ENCODE peak calls at places on chromosomes 6 and 20, in seven cellular contexts. D is uterus, Q is HCT116, B is heart right ventricle, G is nephron progenitor cell, Z is prostate gland, T is astrocyte. J is an unnamed sample.

GRCh38 chr20:63456429-63457284 is 15.8 kb downstream of the KCNQ2 start:
- DNase-seq in D (no peak), Q (no peak), B (peak; percentile 72), G (no peak), Z (no peak), T (no peak), J (no peak)

GRCh38 chr6:20534906-20535305 is 649 bp downstream of the CDKAL1 start:
- DNase-seq in D (no peak), Q (no peak), B (no peak), G (no peak), Z (no peak), T (no peak), J (no peak)

GRCh38 chr6:44010411-44011349 is 116.6 kb downstream of the MRPL14 start:
- DNase-seq in D (peak; percentile 19), Q (peak; percentile 74), B (peak; percentile 58), G (no peak), Z (no peak), T (peak; percentile 98), J (peak; percentile 56)

GRCh38 chr20:53792946-53793536 is 199.4 kb upstream of the ZNF217 start:
- DNase-seq in D (no peak), Q (no peak), B (no peak), G (no peak), Z (no peak), T (no peak), J (no peak)

GRCh38 chr6:150208606-150209352 is 65.9 kb downstream of the PPP1R14C start:
- DNase-seq in D (no peak), Q (no peak), B (no peak), G (no peak), Z (no peak), T (peak; percentile 40), J (no peak)

GRCh38 chr6:142942805-142943227 is 2.2 kb downstream of the HIVEP2 start:
- DNase-seq in D (no peak), Q (no peak), B (no peak), G (no peak), Z (no peak), T (peak; percentile 47), J (no peak)

GRCh38 chr20:53708129-53708968 is 114.7 kb upstream of the ZNF217 start:
- DNase-seq in D (no peak), Q (no peak), B (no peak), G (no peak), Z (no peak), T (peak; percentile 91), J (no peak)

GRCh38 chr20:44448753-44449546 is 26.7 kb upstream of the TTPAL start:
- DNase-seq in D (no peak), Q (peak; percentile 16), B (no peak), G (peak; percentile 31), Z (no peak), T (no peak), J (no peak)

DNA sequence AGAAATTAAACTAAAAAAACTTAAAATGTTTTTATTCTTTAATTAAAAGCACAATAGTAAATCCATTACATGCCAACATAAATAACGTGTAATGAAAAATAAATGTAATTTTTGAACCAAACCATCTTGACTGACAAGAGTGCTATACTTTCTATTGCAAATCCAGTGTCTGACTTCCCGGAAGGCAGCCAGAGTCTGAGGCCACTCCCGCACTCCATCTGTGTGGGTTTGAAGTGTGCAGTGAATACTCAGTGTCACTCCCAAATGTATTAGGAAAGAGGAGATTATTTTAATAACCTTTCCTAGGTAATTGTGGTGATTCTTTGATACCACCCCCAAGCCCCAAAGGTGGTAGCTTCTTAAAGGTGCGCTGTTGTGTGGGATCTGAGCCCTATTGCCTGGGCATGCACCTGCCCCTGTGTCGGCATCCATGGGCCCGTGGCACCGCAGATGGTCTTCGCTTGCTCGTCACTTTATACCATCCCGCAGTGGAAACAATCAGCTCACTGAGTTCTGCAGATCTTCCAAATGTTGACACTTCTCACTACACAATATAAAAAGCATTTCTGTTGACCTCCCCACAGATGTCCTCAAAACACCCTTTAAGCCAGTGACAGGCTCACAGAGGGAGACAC is 391.2 kb downstream of the THBS2 start:
- DNase-seq in D (no peak), Q (no peak), B (no peak), G (no peak), Z (no peak), T (no peak), J (no peak)
- TF ChIP-seq CTCF in D (no peak), Q (no peak), B (no peak), G (no peak), Z (no peak), T (no peak), J (no peak)

GRCh38 chr6:79949235-79949634 is 1.9 kb upstream of the ELOVL4 start:
- DNase-seq in D (no peak), Q (peak; percentile 85), B (no peak), G (peak; percentile 51), Z (peak; percentile 59), T (peak; percentile 46), J (no peak)

GRCh38 chr6:79947191-79948173 is at the start of gene ELOVL4:
- DNase-seq in D (peak; percentile 78), Q (no peak), B (peak; percentile 65), G (peak; percentile 81), Z (peak; percentile 52), T (peak; percentile 69), J (no peak)

GRCh38 chr6:79943133-79943532 is 4.2 kb downstream of the ELOVL4 start:
- DNase-seq in D (no peak), Q (no peak), B (no peak), G (no peak), Z (no peak), T (no peak), J (no peak)

GRCh38 chr6:79946773-79947190 is 571 bp downstream of the ELOVL4 start:
- DNase-seq in D (peak; percentile 20), Q (no peak), B (no peak), G (peak; percentile 53), Z (peak; percentile 9), T (peak; percentile 10), J (no peak)

DNA sequence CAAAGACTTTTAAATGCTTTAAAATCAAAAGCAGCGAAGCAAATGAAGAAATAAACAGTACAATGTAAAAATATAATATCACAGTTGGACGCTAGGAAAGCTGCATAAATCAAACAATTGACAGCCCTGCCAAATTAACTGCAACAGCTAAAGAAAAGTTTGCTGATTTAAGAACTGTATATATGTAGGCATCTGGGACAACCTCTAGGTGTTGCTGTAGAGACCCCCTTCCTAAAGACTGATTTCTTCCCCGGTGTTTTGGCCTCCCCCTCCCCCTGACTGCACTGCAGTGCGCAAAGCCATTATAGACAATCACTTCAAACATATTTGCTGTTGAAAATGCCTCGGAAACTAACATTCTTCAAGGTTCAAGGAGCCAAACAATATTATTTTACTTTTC is 1.1 kb downstream of the ELOVL4 start:
- DNase-seq in D (no peak), Q (no peak), B (no peak), G (peak; percentile 37), Z (no peak), T (peak; percentile 26), J (no peak)
- TF ChIP-seq CTCF in D (no peak), Q (no peak), B (no peak), G (peak; percentile 62), Z (no peak), T (peak; percentile 51), J (peak; percentile 35)

DNA sequence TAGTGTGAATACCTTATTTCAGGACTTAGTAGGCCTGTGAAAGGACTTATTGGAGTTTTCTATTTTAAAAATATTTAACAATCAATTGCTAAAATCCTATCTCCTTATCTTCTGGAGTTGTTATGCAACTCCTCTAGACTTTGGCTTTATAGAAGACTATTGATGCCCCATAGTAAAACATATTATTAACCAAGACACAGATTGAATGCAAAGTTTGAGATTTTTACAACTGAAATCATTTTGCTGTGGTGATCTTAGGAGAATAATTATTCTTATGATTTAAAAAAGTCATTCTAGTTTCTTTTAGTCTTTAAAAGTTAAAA is 4.5 kb downstream of the HEY2 start:
- DNase-seq in D (no peak), Q (no peak), B (no peak), G (no peak), Z (no peak), T (no peak), J (no peak)
- TF ChIP-seq CTCF in D (no peak), Q (no peak), B (no peak), G (no peak), Z (no peak), T (no peak), J (no peak)

DNA sequence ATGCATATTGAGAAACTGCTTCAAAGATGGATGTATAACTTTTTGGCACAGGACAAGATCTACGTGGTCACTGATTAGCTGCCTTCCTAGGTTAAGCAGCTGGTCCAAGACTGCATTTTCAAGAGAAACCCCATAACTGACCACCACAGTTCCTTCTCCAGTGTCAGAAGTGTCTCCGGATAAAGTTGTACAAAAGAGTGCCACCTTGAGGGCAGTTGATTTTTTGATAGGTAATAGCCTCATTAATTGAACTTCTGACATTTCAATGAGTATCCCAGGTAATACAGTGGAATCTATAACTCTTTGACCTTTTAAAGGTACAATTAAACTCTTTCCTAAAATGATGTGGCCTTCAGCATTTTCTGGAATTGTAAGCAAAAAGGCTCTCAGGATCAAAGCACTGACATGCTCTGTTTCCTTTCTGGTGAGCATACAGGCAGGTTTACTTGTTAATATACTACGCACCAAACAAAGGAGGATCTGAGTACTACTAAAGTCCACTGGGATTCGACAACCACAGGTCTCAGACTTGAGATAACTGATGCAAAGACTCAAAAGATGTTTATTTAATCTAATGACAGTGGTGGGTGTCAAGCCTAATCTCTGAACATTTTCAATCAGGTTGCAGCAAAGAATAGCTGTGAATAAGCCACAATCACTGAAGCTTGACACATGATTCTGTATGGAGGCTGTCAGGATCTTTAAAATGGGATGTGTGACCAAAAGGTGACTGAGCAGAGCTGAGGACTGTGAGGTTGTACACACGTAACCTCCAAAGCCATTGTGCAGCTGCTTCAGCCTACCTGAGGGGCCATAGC is 21.2 kb downstream of the MKKS start:
- DNase-seq in D (no peak), Q (no peak), B (no peak), G (no peak), Z (no peak), T (peak; percentile 10), J (no peak)
- TF ChIP-seq CTCF in D (no peak), Q (no peak), B (no peak), G (no peak), Z (no peak), T (peak; percentile 21), J (no peak)

DNA sequence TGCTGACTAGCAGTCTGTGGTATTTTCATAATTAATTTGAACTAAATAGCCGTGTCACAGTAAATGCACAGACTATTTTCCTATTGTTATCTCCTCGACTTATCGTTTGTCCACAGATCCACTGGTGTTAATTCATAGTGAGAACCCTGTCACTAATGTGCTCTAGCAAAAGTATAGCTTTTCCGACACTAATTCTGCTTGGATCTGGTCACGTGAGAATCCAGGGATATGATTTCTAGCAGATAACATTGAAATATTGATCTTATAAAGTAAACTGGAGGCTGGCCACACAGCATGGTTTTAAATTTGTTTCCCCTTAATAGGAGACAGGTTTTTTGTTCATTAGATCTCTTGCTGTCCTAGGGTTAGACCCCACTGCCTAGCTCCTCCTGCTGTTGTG is 340.6 kb upstream of the SASH1 start:
- DNase-seq in D (no peak), Q (no peak), B (no peak), G (no peak), Z (no peak), T (no peak), J (no peak)
- TF ChIP-seq CTCF in D (no peak), Q (no peak), B (no peak), G (no peak), Z (no peak), T (no peak), J (no peak)

J was measured in HFF-Myc.